ENCODE peak calls at places on chromosome 16, in nine cellular contexts. J is activated CD4-positive, alpha-beta T cell treated with anti-CD3 and anti-CD28 coated beads, Interleukin-2, amount 10 ng/mL, durations not matched to agents 7 days and 5 days; K is anterior cingulate cortex; I is stimulated activated CD8-positive, alpha-beta memory T cell treated with anti-CD3 and anti-CD28 coated beads, Interleukin-12 subunit alpha, Interleukin-12 subunit beta, amount 100 ng/mL, for 4 hours; U is PC-3; O is effector CD4-positive, alpha-beta T cell; L is A673; E is lung microvascular endothelial cell; A is AG10803. G is an unnamed sample.

GRCh38 chr16:27378871-27379580 is 22.9 kb upstream of the IL21R start:
- DNase-seq in I (no peak), L (no peak), O (no peak), J (peak; percentile 43), A (no peak), K (no peak), E (no peak), U (no peak), G (no peak)

GRCh38 chr16:49921106-49921505 is 65.2 kb upstream of the ZNF423 start:
- DNase-seq in A (no peak), L (no peak), I (no peak), U (no peak), E (no peak), J (no peak), O (no peak), K (no peak), G (no peak)

GRCh38 chr16:287298-287811 is 4.4 kb downstream of the PDIA2 start:
- DNase-seq in L (peak; percentile 34), E (no peak), O (no peak), I (no peak), A (no peak), K (no peak), U (no peak), J (no peak), G (no peak)

GRCh38 chr16:23141959-23142740 is 7.1 kb downstream of the USP31 start:
- DNase-seq in J (no peak), A (no peak), U (no peak), L (no peak), I (no peak), E (no peak), O (no peak), K (no peak), G (no peak)

GRCh38 chr16:84687715-84688114 is 12.1 kb upstream of the USP10 start:
- DNase-seq in E (peak; percentile 94), K (no peak), J (no peak), I (no peak), A (peak; percentile 94), L (peak; percentile 18), O (no peak), U (peak; percentile 18), G (peak; percentile 87)

GRCh38 chr16:15686287-15686686 is 36.2 kb downstream of the NDE1 start:
- DNase-seq in A (no peak), I (no peak), E (no peak), K (no peak), L (no peak), U (no peak), J (no peak), O (no peak), G (no peak)

GRCh38 chr16:80940069-80940856 is 66.4 kb downstream of the CMC2 start:
- DNase-seq in K (no peak), A (peak; percentile 67), U (no peak), J (no peak), L (no peak), O (no peak), E (peak; percentile 40), I (no peak), G (no peak)

GRCh38 chr16:82741073-82741615 is 114.4 kb downstream of the CDH13 start:
- DNase-seq in E (no peak), J (no peak), U (peak; percentile 1), I (no peak), O (no peak), L (peak; percentile 4), A (no peak), K (no peak), G (no peak)

GRCh38 chr16:11297492-11298142 is 16.5 kb upstream of the PRM1 start:
- DNase-seq in O (peak; percentile 46), U (no peak), I (peak; percentile 51), A (peak; percentile 68), E (peak; percentile 29), K (peak; percentile 71), L (peak; percentile 37), J (peak; percentile 90), G (peak; percentile 82)

GRCh38 chr16:15830832-15831451 is 25.9 kb downstream of the MYH11 start:
- DNase-seq in U (no peak), I (no peak), J (no peak), A (no peak), O (no peak), K (no peak), E (no peak), L (no peak), G (no peak)

GRCh38 chr16:22660441-22661160 is 149.9 kb downstream of the NPIPB5 start:
- DNase-seq in J (no peak), U (no peak), E (no peak), I (no peak), O (no peak), K (no peak), L (no peak), A (no peak), G (no peak)

GRCh38 chr16:83356266-83356665 is 451.5 kb upstream of the HSBP1 start:
- DNase-seq in O (no peak), I (no peak), K (no peak), U (peak; percentile 58), J (peak; percentile 12), L (peak; percentile 61), E (peak; percentile 83), A (peak; percentile 65), G (peak; percentile 30)

GRCh38 chr16:1744338-1744840 is 27.0 kb downstream of the NME3 start:
- DNase-seq in I (no peak), A (no peak), E (no peak), L (no peak), U (no peak), O (no peak), J (no peak), K (no peak), G (no peak)

GRCh38 chr16:84532299-84532724 is 27.9 kb upstream of the MEAK7 start:
- DNase-seq in I (no peak), E (peak; percentile 89), U (no peak), A (peak; percentile 98), O (no peak), J (no peak), K (peak; percentile 5), L (no peak), G (no peak)

GRCh38 chr16:68235882-68236803 is at the start of gene ESRP2:
- DNase-seq in E (no peak), I (peak; percentile 25), U (peak; percentile 88), L (no peak), K (no peak), O (peak; percentile 39), J (peak; percentile 32), A (no peak), G (no peak)

GRCh38 chr16:74760007-74760767 is 14.4 kb downstream of the FA2H start:
- DNase-seq in E (peak; percentile 86), I (no peak), J (no peak), K (no peak), U (peak; percentile 56), A (no peak), L (no peak), O (no peak), G (no peak)

GRCh38 chr16:3046506-3047386 is at the start of gene MMP25:
- DNase-seq in L (no peak), I (no peak), O (no peak), K (no peak), A (no peak), E (no peak), J (no peak), U (no peak), G (no peak)

GRCh38 chr16:84617068-84617630 is 729 bp downstream of the COTL1 start:
- DNase-seq in E (peak; percentile 19), U (no peak), K (no peak), O (no peak), A (no peak), L (no peak), J (peak; percentile 54), I (no peak), G (no peak)

GRCh38 chr16:55077231-55077630 is 146.6 kb downstream of the IRX5 start:
- DNase-seq in I (no peak), A (peak; percentile 41), O (no peak), J (no peak), L (no peak), E (no peak), K (no peak), U (no peak), G (no peak)

GRCh38 chr16:77993586-77993985 is 28.8 kb upstream of the CLEC3A start:
- DNase-seq in E (no peak), U (no peak), J (no peak), L (peak; percentile 65), I (no peak), A (peak; percentile 30), O (no peak), K (no peak), G (no peak)

GRCh38 chr16:55663770-55664677 is 8.2 kb downstream of the SLC6A2 start:
- DNase-seq in J (no peak), O (no peak), E (no peak), K (no peak), L (no peak), U (peak; percentile 42), A (peak; percentile 26), I (no peak), G (no peak)

GRCh38 chr16:1069154-1069553 is 3.4 kb upstream of the SSTR5 start:
- DNase-seq in I (no peak), L (no peak), E (no peak), U (no peak), J (no peak), K (no peak), O (no peak), A (no peak), G (no peak)

GRCh38 chr16:86088287-86088686 is 189.3 kb downstream of the IRF8 start:
- DNase-seq in O (no peak), J (no peak), A (no peak), I (no peak), E (no peak), U (no peak), L (no peak), K (no peak), G (no peak)

GRCh38 chr16:11410382-11411058 is 65.3 kb downstream of the RMI2 start:
- DNase-seq in E (no peak), L (peak; percentile 35), I (no peak), O (no peak), A (peak; percentile 31), K (no peak), J (no peak), U (no peak), G (no peak)

GRCh38 chr16:84925092-84925772 is 86.1 kb downstream of the ZDHHC7 start:
- DNase-seq in I (peak; percentile 26), J (peak; percentile 77), K (no peak), L (peak; percentile 41), A (peak; percentile 15), O (peak; percentile 67), E (peak; percentile 23), U (peak; percentile 55), G (peak; percentile 12)

GRCh38 chr16:27400751-27401620 is 988 bp upstream of the IL21R start:
- DNase-seq in U (no peak), L (no peak), O (no peak), K (no peak), I (no peak), E (no peak), J (no peak), A (peak; percentile 63), G (peak; percentile 44)

GRCh38 chr16:81632392-81633146 is 146.5 kb upstream of the PLCG2 start:
- DNase-seq in A (peak; percentile 69), K (no peak), L (no peak), J (peak; percentile 81), U (peak; percentile 85), O (peak; percentile 76), I (peak; percentile 65), E (peak; percentile 94), G (peak; percentile 83)

GRCh38 chr16:89201467-89202377 is 1.4 kb upstream of the SLC22A31 start:
- DNase-seq in O (peak; percentile 59), J (peak; percentile 73), E (peak; percentile 64), I (peak; percentile 60), A (peak; percentile 42), U (peak; percentile 77), L (peak; percentile 85), K (no peak), G (no peak)

GRCh38 chr16:80591071-80591935 is 50.5 kb downstream of the DYNLRB2 start:
- DNase-seq in K (no peak), E (no peak), L (no peak), A (no peak), I (no peak), O (no peak), U (no peak), J (peak; percentile 72), G (no peak)